ENCODE peak calls at places on chromosomes 5 and 9, in six cellular contexts. One of them, this sample, is unnamed.

GRCh38 chr9:93081081-93081529 is 14.9 kb upstream of the CARD19 start:
- DNase-seq in GM06990: no peak
- DNase-seq in MV-4-11: no peak
- DNase-seq in aorta: peak
- DNase-seq in activated naive CD4-positive, alpha-beta T cell treated with Interleukin-2 at 50 U/mL for 16 hours: no peak
- DNase-seq in hippocampal formation: no peak
- DNase-seq in this sample: no peak

GRCh38 chr5:65186646-65187227 is 295.0 kb downstream of the ADAMTS6 start:
- DNase-seq in GM06990: no peak
- DNase-seq in MV-4-11: no peak
- DNase-seq in aorta: no peak
- DNase-seq in activated naive CD4-positive, alpha-beta T cell treated with Interleukin-2 at 50 U/mL for 16 hours: no peak
- DNase-seq in hippocampal formation: no peak
- DNase-seq in this sample: no peak

GRCh38 chr5:170302729-170303501 is 5.3 kb upstream of the LCP2 start:
- DNase-seq in GM06990: peak
- DNase-seq in MV-4-11: peak
- DNase-seq in aorta: peak
- DNase-seq in activated naive CD4-positive, alpha-beta T cell treated with Interleukin-2 at 50 U/mL for 16 hours: peak
- DNase-seq in hippocampal formation: no peak
- DNase-seq in this sample: peak

GRCh38 chr5:72244862-72245371 is 75.1 kb downstream of the MRPS27 start:
- DNase-seq in GM06990: peak
- DNase-seq in MV-4-11: peak
- DNase-seq in aorta: no peak
- DNase-seq in activated naive CD4-positive, alpha-beta T cell treated with Interleukin-2 at 50 U/mL for 16 hours: no peak
- DNase-seq in hippocampal formation: peak
- DNase-seq in this sample: peak

GRCh38 chr9:115923903-115924668 is 229.5 kb upstream of the PAPPA start:
- DNase-seq in GM06990: no peak
- DNase-seq in MV-4-11: no peak
- DNase-seq in aorta: no peak
- DNase-seq in activated naive CD4-positive, alpha-beta T cell treated with Interleukin-2 at 50 U/mL for 16 hours: no peak
- DNase-seq in hippocampal formation: no peak
- DNase-seq in this sample: no peak

GRCh38 chr5:1929108-1929991 is 46.6 kb upstream of the IRX4 start:
- DNase-seq in GM06990: no peak
- DNase-seq in MV-4-11: no peak
- DNase-seq in aorta: no peak
- DNase-seq in activated naive CD4-positive, alpha-beta T cell treated with Interleukin-2 at 50 U/mL for 16 hours: no peak
- DNase-seq in hippocampal formation: no peak
- DNase-seq in this sample: no peak

GRCh38 chr9:10251490-10251889 is 361.3 kb downstream of the PTPRD start:
- DNase-seq in GM06990: no peak
- DNase-seq in MV-4-11: no peak
- DNase-seq in aorta: no peak
- DNase-seq in activated naive CD4-positive, alpha-beta T cell treated with Interleukin-2 at 50 U/mL for 16 hours: no peak
- DNase-seq in hippocampal formation: no peak
- DNase-seq in this sample: no peak

GRCh38 chr9:37992924-37993349 is 76.1 kb downstream of the SHB start:
- DNase-seq in GM06990: no peak
- DNase-seq in MV-4-11: peak
- DNase-seq in aorta: peak
- DNase-seq in activated naive CD4-positive, alpha-beta T cell treated with Interleukin-2 at 50 U/mL for 16 hours: no peak
- DNase-seq in hippocampal formation: no peak
- DNase-seq in this sample: no peak

GRCh38 chr9:121601234-121601633 is 50.2 kb upstream of the DAB2IP start:
- DNase-seq in GM06990: no peak
- DNase-seq in MV-4-11: peak
- DNase-seq in aorta: no peak
- DNase-seq in activated naive CD4-positive, alpha-beta T cell treated with Interleukin-2 at 50 U/mL for 16 hours: no peak
- DNase-seq in hippocampal formation: no peak
- DNase-seq in this sample: no peak

GRCh38 chr5:137461636-137462596 is 37.2 kb downstream of the SPOCK1 start:
- DNase-seq in GM06990: no peak
- DNase-seq in MV-4-11: peak
- DNase-seq in aorta: no peak
- DNase-seq in activated naive CD4-positive, alpha-beta T cell treated with Interleukin-2 at 50 U/mL for 16 hours: no peak
- DNase-seq in hippocampal formation: no peak
- DNase-seq in this sample: peak

GRCh38 chr5:6801236-6801635 is 88.0 kb downstream of the TENT4A start:
- DNase-seq in GM06990: no peak
- DNase-seq in MV-4-11: no peak
- DNase-seq in aorta: no peak
- DNase-seq in activated naive CD4-positive, alpha-beta T cell treated with Interleukin-2 at 50 U/mL for 16 hours: no peak
- DNase-seq in hippocampal formation: no peak
- DNase-seq in this sample: no peak

GRCh38 chr9:20621553-20622329 is 558 bp downstream of the MLLT3 start:
- DNase-seq in GM06990: peak
- DNase-seq in MV-4-11: peak
- DNase-seq in aorta: peak
- DNase-seq in activated naive CD4-positive, alpha-beta T cell treated with Interleukin-2 at 50 U/mL for 16 hours: peak
- DNase-seq in hippocampal formation: peak
- DNase-seq in this sample: peak

GRCh38 chr9:101026824-101027223 is 1.7 kb upstream of the PLPPR1 start:
- DNase-seq in GM06990: no peak
- DNase-seq in MV-4-11: no peak
- DNase-seq in aorta: no peak
- DNase-seq in activated naive CD4-positive, alpha-beta T cell treated with Interleukin-2 at 50 U/mL for 16 hours: no peak
- DNase-seq in hippocampal formation: no peak
- DNase-seq in this sample: peak

GRCh38 chr5:180330810-180331646 is 22.1 kb downstream of the GFPT2 start:
- DNase-seq in GM06990: no peak
- DNase-seq in MV-4-11: no peak
- DNase-seq in aorta: peak
- DNase-seq in activated naive CD4-positive, alpha-beta T cell treated with Interleukin-2 at 50 U/mL for 16 hours: no peak
- DNase-seq in hippocampal formation: no peak
- DNase-seq in this sample: no peak

GRCh38 chr9:95512751-95513120 is 4.0 kb downstream of the PTCH1 start:
- DNase-seq in GM06990: no peak
- DNase-seq in MV-4-11: peak
- DNase-seq in aorta: no peak
- DNase-seq in activated naive CD4-positive, alpha-beta T cell treated with Interleukin-2 at 50 U/mL for 16 hours: no peak
- DNase-seq in hippocampal formation: no peak
- DNase-seq in this sample: no peak

GRCh38 chr5:149748471-149749094 is 18.5 kb downstream of the PPARGC1B start:
- DNase-seq in GM06990: no peak
- DNase-seq in MV-4-11: no peak
- DNase-seq in aorta: no peak
- DNase-seq in activated naive CD4-positive, alpha-beta T cell treated with Interleukin-2 at 50 U/mL for 16 hours: no peak
- DNase-seq in hippocampal formation: no peak
- DNase-seq in this sample: no peak

GRCh38 chr9:113274474-113275146 is 762 bp downstream of the CDC26 start:
- DNase-seq in GM06990: peak
- DNase-seq in MV-4-11: peak
- DNase-seq in aorta: no peak
- DNase-seq in activated naive CD4-positive, alpha-beta T cell treated with Interleukin-2 at 50 U/mL for 16 hours: no peak
- DNase-seq in hippocampal formation: no peak
- DNase-seq in this sample: peak

GRCh38 chr5:8445139-8445538 is 576.2 kb downstream of the MTRR start:
- DNase-seq in GM06990: no peak
- DNase-seq in MV-4-11: no peak
- DNase-seq in aorta: no peak
- DNase-seq in activated naive CD4-positive, alpha-beta T cell treated with Interleukin-2 at 50 U/mL for 16 hours: no peak
- DNase-seq in hippocampal formation: no peak
- DNase-seq in this sample: no peak

GRCh38 chr5:172800088-172800551 is 29.1 kb upstream of the DUSP1 start:
- DNase-seq in GM06990: no peak
- DNase-seq in MV-4-11: peak
- DNase-seq in aorta: no peak
- DNase-seq in activated naive CD4-positive, alpha-beta T cell treated with Interleukin-2 at 50 U/mL for 16 hours: no peak
- DNase-seq in hippocampal formation: peak
- DNase-seq in this sample: no peak

GRCh38 chr9:98255064-98255577 is 328 bp downstream of the TBC1D2 start:
- DNase-seq in GM06990: no peak
- DNase-seq in MV-4-11: peak
- DNase-seq in aorta: peak
- DNase-seq in activated naive CD4-positive, alpha-beta T cell treated with Interleukin-2 at 50 U/mL for 16 hours: no peak
- DNase-seq in hippocampal formation: no peak
- DNase-seq in this sample: no peak

GRCh38 chr9:129341197-129341990 is 163.3 kb upstream of the IER5L start:
- DNase-seq in GM06990: no peak
- DNase-seq in MV-4-11: no peak
- DNase-seq in aorta: no peak
- DNase-seq in activated naive CD4-positive, alpha-beta T cell treated with Interleukin-2 at 50 U/mL for 16 hours: no peak
- DNase-seq in hippocampal formation: no peak
- DNase-seq in this sample: no peak

GRCh38 chr5:43353668-43354067 is 40.5 kb upstream of the HMGCS1 start:
- DNase-seq in GM06990: no peak
- DNase-seq in MV-4-11: no peak
- DNase-seq in aorta: no peak
- DNase-seq in activated naive CD4-positive, alpha-beta T cell treated with Interleukin-2 at 50 U/mL for 16 hours: no peak
- DNase-seq in hippocampal formation: no peak
- DNase-seq in this sample: no peak

GRCh38 chr9:38087934-38088925 is 19.2 kb upstream of the SHB start:
- DNase-seq in GM06990: peak
- DNase-seq in MV-4-11: peak
- DNase-seq in aorta: peak
- DNase-seq in activated naive CD4-positive, alpha-beta T cell treated with Interleukin-2 at 50 U/mL for 16 hours: peak
- DNase-seq in hippocampal formation: peak
- DNase-seq in this sample: peak

GRCh38 chr5:53311661-53312060 is 168.8 kb upstream of the FST start:
- DNase-seq in GM06990: no peak
- DNase-seq in MV-4-11: no peak
- DNase-seq in aorta: no peak
- DNase-seq in activated naive CD4-positive, alpha-beta T cell treated with Interleukin-2 at 50 U/mL for 16 hours: no peak
- DNase-seq in hippocampal formation: no peak
- DNase-seq in this sample: no peak

GRCh38 chr5:76813982-76814562 is 4.8 kb upstream of the F2RL1 start:
- DNase-seq in GM06990: no peak
- DNase-seq in MV-4-11: no peak
- DNase-seq in aorta: no peak
- DNase-seq in activated naive CD4-positive, alpha-beta T cell treated with Interleukin-2 at 50 U/mL for 16 hours: no peak
- DNase-seq in hippocampal formation: no peak
- DNase-seq in this sample: no peak

GRCh38 chr9:93468763-93469456 is 15.5 kb upstream of the FAM120AOS start:
- DNase-seq in GM06990: no peak
- DNase-seq in MV-4-11: no peak
- DNase-seq in aorta: no peak
- DNase-seq in activated naive CD4-positive, alpha-beta T cell treated with Interleukin-2 at 50 U/mL for 16 hours: no peak
- DNase-seq in hippocampal formation: no peak
- DNase-seq in this sample: peak

GRCh38 chr9:8564960-8565359 is 765.4 kb upstream of the DMAC1 start:
- DNase-seq in GM06990: no peak
- DNase-seq in MV-4-11: peak
- DNase-seq in aorta: no peak
- DNase-seq in activated naive CD4-positive, alpha-beta T cell treated with Interleukin-2 at 50 U/mL for 16 hours: no peak
- DNase-seq in hippocampal formation: no peak
- DNase-seq in this sample: no peak

GRCh38 chr9:99298660-99299059 is 76.6 kb downstream of the SEC61B start:
- DNase-seq in GM06990: no peak
- DNase-seq in MV-4-11: no peak
- DNase-seq in aorta: no peak
- DNase-seq in activated naive CD4-positive, alpha-beta T cell treated with Interleukin-2 at 50 U/mL for 16 hours: no peak
- DNase-seq in hippocampal formation: no peak
- DNase-seq in this sample: no peak

GRCh38 chr5:149873896-149874295 is 70.7 kb downstream of the PDE6A start:
- DNase-seq in GM06990: no peak
- DNase-seq in MV-4-11: no peak
- DNase-seq in aorta: no peak
- DNase-seq in activated naive CD4-positive, alpha-beta T cell treated with Interleukin-2 at 50 U/mL for 16 hours: no peak
- DNase-seq in hippocampal formation: no peak
- DNase-seq in this sample: no peak

GRCh38 chr5:42645138-42645537 is 111.5 kb upstream of the CCDC152 start:
- DNase-seq in GM06990: no peak
- DNase-seq in MV-4-11: no peak
- DNase-seq in aorta: no peak
- DNase-seq in activated naive CD4-positive, alpha-beta T cell treated with Interleukin-2 at 50 U/mL for 16 hours: no peak
- DNase-seq in hippocampal formation: no peak
- DNase-seq in this sample: no peak

GRCh38 chr5:60455589-60455988 is 244.4 kb downstream of the DEPDC1B start:
- DNase-seq in GM06990: no peak
- DNase-seq in MV-4-11: no peak
- DNase-seq in aorta: no peak
- DNase-seq in activated naive CD4-positive, alpha-beta T cell treated with Interleukin-2 at 50 U/mL for 16 hours: no peak
- DNase-seq in hippocampal formation: no peak
- DNase-seq in this sample: no peak

GRCh38 chr5:135241536-135241935 is 157.5 kb downstream of the MACROH2A1 start:
- DNase-seq in GM06990: no peak
- DNase-seq in MV-4-11: no peak
- DNase-seq in aorta: no peak
- DNase-seq in activated naive CD4-positive, alpha-beta T cell treated with Interleukin-2 at 50 U/mL for 16 hours: no peak
- DNase-seq in hippocampal formation: no peak
- DNase-seq in this sample: no peak

GRCh38 chr9:77807295-77807694 is 159.2 kb upstream of the GNA14 start:
- DNase-seq in GM06990: no peak
- DNase-seq in MV-4-11: peak
- DNase-seq in aorta: no peak
- DNase-seq in activated naive CD4-positive, alpha-beta T cell treated with Interleukin-2 at 50 U/mL for 16 hours: no peak
- DNase-seq in hippocampal formation: no peak
- DNase-seq in this sample: no peak